ENCODE peak calls at places on chromosome 2, in eight cellular contexts. Q, I, T, Y, L, X, P and O are unnamed samples.
A peak's percentile ranks its signal among the peaks of the same experiment; 100 is the strongest.

GRCh38 chr2:108182489-108182888 is 57.3 kb upstream of the SULT1C3 start:
- DNase-seq in I (no peak), X (no peak), T (no peak), Y (no peak), L (no peak), Q (no peak), P (no peak), O (peak; percentile 2)

GRCh38 chr2:234885884-234886283 is 65.9 kb upstream of the SH3BP4 start:
- DNase-seq in T (no peak), X (no peak), Y (no peak), P (no peak), I (no peak), L (no peak), Q (no peak), O (no peak)

GRCh38 chr2:187338679-187339121 is 109.4 kb downstream of the CALCRL start:
- DNase-seq in P (no peak), Q (no peak), X (no peak), I (no peak), T (no peak), L (no peak), Y (no peak), O (no peak)

GRCh38 chr2:18891598-18892345 is 302.4 kb upstream of the NT5C1B start:
- DNase-seq in T (no peak), X (no peak), Y (no peak), I (no peak), Q (no peak), P (no peak), L (peak; percentile 44), O (peak; percentile 70)

GRCh38 chr2:113809076-113809475 is 52.6 kb upstream of the SLC35F5 start:
- DNase-seq in Y (no peak), L (no peak), X (no peak), P (no peak), T (no peak), Q (no peak), I (no peak), O (no peak)

GRCh38 chr2:169772651-169773050 is 26.0 kb upstream of the SSB start:
- DNase-seq in I (no peak), T (no peak), X (no peak), Y (no peak), Q (no peak), L (no peak), P (no peak), O (no peak)

GRCh38 chr2:72694715-72695496 is 130.9 kb downstream of the EXOC6B start:
- DNase-seq in Y (peak; percentile 43), L (peak; percentile 47), P (peak; percentile 65), Q (no peak), X (no peak), T (peak; percentile 46), I (peak; percentile 74), O (peak; percentile 88)

GRCh38 chr2:10518470-10519060 is 70.4 kb upstream of the ODC1 start:
- DNase-seq in L (no peak), T (no peak), I (no peak), P (no peak), X (no peak), Y (no peak), Q (no peak), O (no peak)

GRCh38 chr2:204869142-204869823 is 324.0 kb downstream of the PARD3B start:
- DNase-seq in T (peak; percentile 39), Q (no peak), X (no peak), P (no peak), Y (no peak), I (peak; percentile 56), L (no peak), O (peak; percentile 36)

GRCh38 chr2:120803764-120804335 is 68.2 kb downstream of the GLI2 start:
- DNase-seq in P (no peak), T (no peak), Y (no peak), X (peak; percentile 4), Q (no peak), L (no peak), I (peak; percentile 68), O (no peak)

GRCh38 chr2:152635635-152636298 is 81.5 kb downstream of the PRPF40A start:
- DNase-seq in Q (no peak), L (no peak), Y (peak; percentile 60), X (peak; percentile 15), P (no peak), I (peak; percentile 18), T (peak; percentile 49), O (peak; percentile 68)

GRCh38 chr2:134668821-134669220 is 50.0 kb downstream of the TMEM163 start:
- DNase-seq in Q (no peak), P (no peak), I (peak; percentile 75), X (no peak), L (no peak), T (peak; percentile 48), Y (no peak), O (no peak)

GRCh38 chr2:188788621-188789020 is 185.6 kb upstream of the COL3A1 start:
- DNase-seq in Q (no peak), I (peak; percentile 91), T (peak; percentile 96), X (no peak), Y (peak; percentile 89), L (no peak), P (peak; percentile 18), O (peak; percentile 95)

GRCh38 chr2:151217343-151217742 is 44.3 kb downstream of the RBM43 start:
- DNase-seq in I (no peak), X (no peak), Y (no peak), L (no peak), Q (no peak), T (no peak), P (no peak), O (no peak)

GRCh38 chr2:42498482-42498881 is 4.7 kb upstream of the KCNG3 start:
- DNase-seq in Y (no peak), I (no peak), P (no peak), Q (no peak), X (no peak), L (no peak), T (no peak), O (no peak)

GRCh38 chr2:232634319-232635150 is 1.1 kb downstream of the EFHD1 start:
- DNase-seq in Y (peak; percentile 32), Q (no peak), X (no peak), P (peak; percentile 36), T (no peak), I (no peak), L (no peak), O (no peak)

GRCh38 chr2:200380833-200381542 is 74.5 kb downstream of the SPATS2L start:
- DNase-seq in L (no peak), X (no peak), Q (no peak), I (peak; percentile 87), T (peak; percentile 78), Y (no peak), P (no peak), O (peak; percentile 88)

GRCh38 chr2:198322275-198322674 is 517.9 kb downstream of the PLCL1 start:
- DNase-seq in I (no peak), P (no peak), Q (no peak), Y (no peak), L (no peak), T (no peak), X (no peak), O (no peak)

GRCh38 chr2:206164261-206164862 is 4.7 kb downstream of the EEF1B2 start:
- DNase-seq in L (no peak), P (no peak), T (peak; percentile 40), X (no peak), Y (peak; percentile 28), Q (no peak), I (no peak), O (peak; percentile 69)

GRCh38 chr2:27903649-27904544 is 13.4 kb downstream of the BABAM2 start:
- DNase-seq in X (no peak), L (no peak), I (peak; percentile 77), T (peak; percentile 57), P (no peak), Q (no peak), Y (no peak), O (no peak)

GRCh38 chr2:130376433-130377293 is 20.8 kb downstream of the PTPN18 start:
- DNase-seq in I (no peak), Q (no peak), Y (no peak), X (peak; percentile 82), T (no peak), P (no peak), L (no peak), O (no peak)
- TF ChIP-seq CTCF in I (no peak), Q (no peak), Y (no peak), X (peak; percentile 28), T (peak; percentile 26), P (peak; percentile 26), L (peak; percentile 3), O (peak; percentile 23)

DNA sequence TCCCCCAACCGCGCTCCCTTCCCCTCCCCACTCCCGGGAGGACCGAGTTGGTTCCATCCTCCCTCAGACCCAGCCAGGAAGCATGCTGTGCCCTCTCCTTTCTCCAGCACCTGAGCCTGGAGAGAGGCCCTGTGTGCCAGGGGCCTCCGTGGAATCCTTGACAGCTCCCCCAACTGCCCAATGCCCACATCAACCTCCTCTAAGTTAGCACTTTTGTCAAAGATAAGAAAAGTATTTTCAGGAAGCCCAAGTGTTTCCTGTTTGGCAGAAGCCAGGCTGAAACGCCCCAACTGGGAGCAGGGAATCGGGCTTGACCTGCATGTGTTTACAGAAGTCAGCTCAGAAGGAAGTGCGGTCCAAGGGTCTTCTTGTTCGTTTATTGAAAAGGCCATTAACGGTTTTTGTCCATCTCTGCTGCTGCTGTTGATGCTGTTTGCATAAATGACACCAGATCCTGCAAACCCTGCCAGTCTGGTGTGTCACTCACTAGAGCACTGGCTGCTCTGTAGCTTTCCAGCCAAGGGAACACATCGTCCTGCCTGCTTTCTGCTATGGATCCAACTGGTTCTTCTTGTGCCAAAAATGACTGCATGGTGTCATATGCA is 35.3 kb upstream of the COL6A3 start:
- DNase-seq in P (no peak), T (no peak), Y (peak; percentile 78), I (no peak), Q (no peak), L (no peak), X (no peak), O (peak; percentile 70)
- H3K4me3 ChIP-seq in P (no peak overlapping the region), T (no peak overlapping the region), Y (no peak overlapping the region), I (no peak overlapping the region), Q (no peak overlapping the region), L (no peak overlapping the region), X (no peak overlapping the region), O (no peak overlapping the region)

GRCh38 chr2:177673602-177674595 is 281.3 kb downstream of the AGPS start:
- DNase-seq in P (no peak), Q (no peak), X (no peak), L (no peak), I (no peak), Y (no peak), T (no peak), O (no peak)
- TF ChIP-seq CTCF in P (no peak), Q (peak; percentile 36), X (peak; percentile 11), L (peak; percentile 15), I (no peak), Y (no peak), T (peak; percentile 25), O (peak; percentile 22)

GRCh38 chr2:121969766-121970639 is 214.6 kb downstream of the TSN start:
- DNase-seq in Y (no peak), X (no peak), I (no peak), L (no peak), Q (no peak), P (no peak), T (no peak), O (no peak)

GRCh38 chr2:121972203-121972602 is 216.8 kb downstream of the TSN start:
- DNase-seq in Q (no peak), Y (no peak), L (no peak), I (no peak), X (no peak), T (no peak), P (no peak), O (no peak)

GRCh38 chr2:121976912-121977311 is 221.5 kb downstream of the TSN start:
- DNase-seq in X (no peak), P (no peak), Q (no peak), I (no peak), L (no peak), Y (no peak), T (no peak), O (no peak)

GRCh38 chr2:121977326-121977725 is 221.9 kb downstream of the TSN start:
- DNase-seq in P (no peak), Y (no peak), I (no peak), L (no peak), X (no peak), T (no peak), Q (no peak), O (no peak)

GRCh38 chr2:121974919-121975654 is 219.6 kb downstream of the TSN start:
- DNase-seq in I (peak; percentile 41), P (peak; percentile 35), X (peak; percentile 33), Q (no peak), Y (peak; percentile 22), T (peak; percentile 68), L (peak; percentile 45), O (peak; percentile 83)
- H3K4me3 ChIP-seq in I (peak overlapping the region; percentile 41), P (peak overlapping the region; percentile 48), X (no peak overlapping the region), Q (peak overlapping the region; percentile 13), Y (peak overlapping the region; percentile 34), T (no peak overlapping the region), L (peak overlapping the region; percentile 52), O (peak overlapping the region; percentile 57)